ENCODE peak calls at places on chromosome 9, in ten cellular contexts. I is GM04503; O is GM20000; S is choroid plexus epithelial cell; X is stimulated activated CD4-positive, alpha-beta T cell treated with anti-CD3 and anti-CD28 coated beads, Interleukin-1b, Interleukin-23, amount 100 ng/mL, for 24 hours; M is GM19239; P is left ventricle myocardium inferior; C is EL; D is activated T-helper 1 cell treated with Interleukin-2 at 50 U/mL for 16 hours; Y is GDM1. R is an unnamed sample.

GRCh38 chr9:113654605-113655193 is 191.2 kb downstream of the RGS3 start:
- DNase-seq in Y (no peak), O (no peak), I (no peak), M (no peak), P (peak), D (no peak), S (no peak), C (no peak), X (no peak), R (no peak)

GRCh38 chr9:127225747-127226646 is 38.6 kb upstream of the GARNL3 start:
- DNase-seq in C (peak), O (peak), P (no peak), M (no peak), X (no peak), I (no peak), D (no peak), Y (no peak), S (peak), R (no peak)

GRCh38 chr9:32928145-32928763 is 73.2 kb downstream of the APTX start:
- DNase-seq in Y (peak), D (no peak), O (no peak), I (no peak), C (peak), P (no peak), M (no peak), X (no peak), S (no peak), R (no peak)

GRCh38 chr9:93116049-93116961 is 17.7 kb downstream of the NINJ1 start:
- DNase-seq in P (peak), X (no peak), C (peak), D (no peak), I (no peak), M (no peak), Y (no peak), O (no peak), S (peak), R (no peak)

GRCh38 chr9:1083325-1083913 is 33.3 kb downstream of the DMRT2 start:
- DNase-seq in P (peak), C (peak), M (no peak), Y (no peak), S (no peak), O (no peak), X (no peak), D (no peak), I (no peak), R (peak)

GRCh38 chr9:26579047-26579446 is 313.6 kb downstream of the CAAP1 start:
- DNase-seq in P (no peak), M (no peak), X (no peak), Y (no peak), I (no peak), O (no peak), S (no peak), D (no peak), C (peak), R (no peak)

GRCh38 chr9:88998911-88999310 is 7.6 kb downstream of the S1PR3 start:
- DNase-seq in X (no peak), C (peak), P (peak), D (no peak), I (peak), M (no peak), Y (no peak), S (peak), O (no peak), R (no peak)

GRCh38 chr9:92325991-92326500 is 293 bp downstream of the CENPP start:
- DNase-seq in O (peak), M (no peak), S (no peak), D (no peak), X (no peak), Y (no peak), I (no peak), P (no peak), C (no peak), R (no peak)

GRCh38 chr9:112337547-112337946 is 4.1 kb upstream of the PTBP3 start:
- DNase-seq in D (no peak), Y (no peak), P (no peak), I (no peak), M (no peak), X (no peak), C (no peak), S (no peak), O (no peak), R (no peak)

GRCh38 chr9:109449036-109449798 is 48.9 kb downstream of the PTPN3 start:
- DNase-seq in P (no peak), O (no peak), C (no peak), D (no peak), X (no peak), I (no peak), Y (no peak), S (peak), M (no peak), R (no peak)

R was measured in NCI-H187.